ENCODE peak calls at places on chromosomes 3 and 15, in nine cellular contexts. One of them, this sample, is unnamed.
A peak's percentile ranks its signal among the peaks of the same experiment; 100 is the strongest.

GRCh38 chr15:88498991-88499390 is 31.5 kb downstream of the MRPS11 start:
- DNase-seq in uterus: no peak
- DNase-seq in nephron progenitor cell: no peak
- DNase-seq in endodermal cell: no peak
- DNase-seq in Calu3: no peak
- DNase-seq in dorsolateral prefrontal cortex: no peak
- DNase-seq in endothelial cell: no peak
- DNase-seq in astrocyte of the cerebellum: no peak
- DNase-seq in mucosa of descending colon: no peak
- DNase-seq in this sample: peak; percentile 41

GRCh38 chr15:40254452-40254851 is 15.6 kb downstream of the PAK6 start:
- DNase-seq in mucosa of descending colon: peak; percentile 25
- DNase-seq in nephron progenitor cell: no peak
- DNase-seq in dorsolateral prefrontal cortex: no peak
- DNase-seq in Calu3: no peak
- DNase-seq in uterus: no peak
- DNase-seq in astrocyte of the cerebellum: no peak
- DNase-seq in endothelial cell: no peak
- DNase-seq in endodermal cell: no peak
- DNase-seq in this sample: no peak

GRCh38 chr3:141575879-141576743 is 89.3 kb downstream of the RASA2 start:
- DNase-seq in endothelial cell: no peak
- DNase-seq in uterus: no peak
- DNase-seq in nephron progenitor cell: no peak
- DNase-seq in astrocyte of the cerebellum: peak; percentile 13
- DNase-seq in dorsolateral prefrontal cortex: no peak
- DNase-seq in Calu3: no peak
- DNase-seq in mucosa of descending colon: no peak
- DNase-seq in endodermal cell: no peak
- DNase-seq in this sample: no peak

GRCh38 chr3:39153977-39154299 is 547 bp upstream of the CSRNP1 start:
- DNase-seq in astrocyte of the cerebellum: no peak
- DNase-seq in dorsolateral prefrontal cortex: no peak
- DNase-seq in mucosa of descending colon: no peak
- DNase-seq in Calu3: no peak
- DNase-seq in endodermal cell: no peak
- DNase-seq in uterus: no peak
- DNase-seq in endothelial cell: no peak
- DNase-seq in nephron progenitor cell: no peak
- DNase-seq in this sample: no peak

GRCh38 chr3:127914584-127914983 is 448 bp upstream of the KBTBD12 start:
- DNase-seq in mucosa of descending colon: no peak
- DNase-seq in endothelial cell: no peak
- DNase-seq in nephron progenitor cell: no peak
- DNase-seq in uterus: no peak
- DNase-seq in endodermal cell: no peak
- DNase-seq in astrocyte of the cerebellum: no peak
- DNase-seq in dorsolateral prefrontal cortex: no peak
- DNase-seq in Calu3: no peak
- DNase-seq in this sample: no peak

GRCh38 chr15:71202712-71203111 is 87.4 kb downstream of the THSD4 start:
- DNase-seq in nephron progenitor cell: no peak
- DNase-seq in endodermal cell: peak; percentile 62
- DNase-seq in mucosa of descending colon: no peak
- DNase-seq in endothelial cell: no peak
- DNase-seq in dorsolateral prefrontal cortex: no peak
- DNase-seq in Calu3: no peak
- DNase-seq in astrocyte of the cerebellum: no peak
- DNase-seq in uterus: no peak
- DNase-seq in this sample: no peak

GRCh38 chr15:99371180-99372103 is 120.2 kb downstream of the LRRC28 start:
- DNase-seq in astrocyte of the cerebellum: no peak
- DNase-seq in endothelial cell: no peak
- DNase-seq in Calu3: no peak
- DNase-seq in dorsolateral prefrontal cortex: no peak
- DNase-seq in endodermal cell: no peak
- DNase-seq in mucosa of descending colon: no peak
- DNase-seq in nephron progenitor cell: no peak
- DNase-seq in uterus: no peak
- DNase-seq in this sample: no peak

GRCh38 chr3:109339714-109340648 is 2.6 kb upstream of the DPPA4 start:
- DNase-seq in astrocyte of the cerebellum: no peak
- DNase-seq in mucosa of descending colon: no peak
- DNase-seq in Calu3: no peak
- DNase-seq in endodermal cell: peak; percentile 76
- DNase-seq in endothelial cell: no peak
- DNase-seq in nephron progenitor cell: no peak
- DNase-seq in uterus: no peak
- DNase-seq in dorsolateral prefrontal cortex: no peak
- DNase-seq in this sample: no peak

GRCh38 chr3:136728918-136729317 is 23.3 kb downstream of the STAG1 start:
- DNase-seq in endodermal cell: peak; percentile 58
- DNase-seq in nephron progenitor cell: no peak
- DNase-seq in mucosa of descending colon: no peak
- DNase-seq in uterus: no peak
- DNase-seq in Calu3: no peak
- DNase-seq in astrocyte of the cerebellum: peak; percentile 69
- DNase-seq in dorsolateral prefrontal cortex: no peak
- DNase-seq in endothelial cell: no peak
- DNase-seq in this sample: no peak

GRCh38 chr3:159764211-159765024 is 224.2 kb upstream of the IL12A start:
- DNase-seq in uterus: no peak
- DNase-seq in endothelial cell: peak; percentile 59
- DNase-seq in dorsolateral prefrontal cortex: peak; percentile 72
- DNase-seq in mucosa of descending colon: no peak
- DNase-seq in nephron progenitor cell: peak; percentile 46
- DNase-seq in Calu3: no peak
- DNase-seq in endodermal cell: no peak
- DNase-seq in astrocyte of the cerebellum: no peak
- DNase-seq in this sample: peak; percentile 61

DNA sequence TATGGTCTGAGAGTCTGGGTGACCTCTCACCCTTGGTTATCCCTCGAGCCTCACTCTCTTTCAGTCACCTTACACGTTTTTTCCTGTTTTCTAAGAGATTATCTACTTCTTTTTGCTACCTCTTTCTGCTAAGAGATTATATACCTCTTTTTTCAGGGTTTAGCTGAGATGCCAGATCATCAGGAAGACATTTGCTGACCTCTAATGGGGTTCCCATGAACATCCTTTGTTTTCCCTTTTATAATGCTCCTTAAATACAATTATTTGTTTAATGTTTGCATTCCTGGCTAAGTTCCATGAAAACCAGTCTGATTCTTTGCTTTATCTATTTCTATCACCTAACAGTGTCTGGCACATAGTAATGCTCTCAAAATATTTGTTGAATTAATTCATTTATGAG is 39.6 kb downstream of the LEKR1 start:
- DNase-seq in endodermal cell: no peak
- DNase-seq in Calu3: no peak
- DNase-seq in uterus: no peak
- DNase-seq in mucosa of descending colon: no peak
- DNase-seq in dorsolateral prefrontal cortex: no peak
- DNase-seq in nephron progenitor cell: no peak
- DNase-seq in endothelial cell: no peak
- DNase-seq in astrocyte of the cerebellum: no peak
- DNase-seq in this sample: no peak
- TF ChIP-seq CTCF in endodermal cell: no peak
- TF ChIP-seq CTCF in Calu3: no peak
- TF ChIP-seq CTCF in uterus: no peak
- TF ChIP-seq CTCF in mucosa of descending colon: no peak
- TF ChIP-seq CTCF in dorsolateral prefrontal cortex: no peak
- TF ChIP-seq CTCF in nephron progenitor cell: no peak
- TF ChIP-seq CTCF in endothelial cell: no peak
- TF ChIP-seq CTCF in astrocyte of the cerebellum: no peak
- TF ChIP-seq CTCF in this sample: peak; percentile 26

GRCh38 chr3:122942937-122943827 is 84.4 kb downstream of the SEMA5B start:
- DNase-seq in endothelial cell: peak; percentile 95
- DNase-seq in Calu3: peak; percentile 88
- DNase-seq in endodermal cell: peak; percentile 98
- DNase-seq in mucosa of descending colon: no peak
- DNase-seq in nephron progenitor cell: peak; percentile 87
- DNase-seq in uterus: peak; percentile 49
- DNase-seq in dorsolateral prefrontal cortex: peak; percentile 80
- DNase-seq in astrocyte of the cerebellum: peak; percentile 9
- DNase-seq in this sample: peak; percentile 67

GRCh38 chr3:122942241-122942640 is 85.3 kb downstream of the SEMA5B start:
- DNase-seq in mucosa of descending colon: no peak
- DNase-seq in endodermal cell: no peak
- DNase-seq in astrocyte of the cerebellum: no peak
- DNase-seq in nephron progenitor cell: no peak
- DNase-seq in Calu3: no peak
- DNase-seq in dorsolateral prefrontal cortex: no peak
- DNase-seq in uterus: no peak
- DNase-seq in endothelial cell: no peak
- DNase-seq in this sample: no peak

GRCh38 chr3:122940628-122941086 is 86.9 kb downstream of the SEMA5B start:
- DNase-seq in endothelial cell: no peak
- DNase-seq in nephron progenitor cell: no peak
- DNase-seq in endodermal cell: no peak
- DNase-seq in astrocyte of the cerebellum: no peak
- DNase-seq in uterus: peak; percentile 86
- DNase-seq in Calu3: no peak
- DNase-seq in dorsolateral prefrontal cortex: no peak
- DNase-seq in mucosa of descending colon: no peak
- DNase-seq in this sample: peak; percentile 70

GRCh38 chr3:122943828-122944190 is 83.8 kb downstream of the SEMA5B start:
- DNase-seq in nephron progenitor cell: no peak
- DNase-seq in dorsolateral prefrontal cortex: no peak
- DNase-seq in uterus: no peak
- DNase-seq in endodermal cell: peak; percentile 40
- DNase-seq in astrocyte of the cerebellum: no peak
- DNase-seq in mucosa of descending colon: no peak
- DNase-seq in endothelial cell: no peak
- DNase-seq in Calu3: no peak
- DNase-seq in this sample: no peak

GRCh38 chr3:122941233-122942206 is 86.0 kb downstream of the SEMA5B start:
- DNase-seq in dorsolateral prefrontal cortex: no peak
- DNase-seq in Calu3: no peak
- DNase-seq in uterus: no peak
- DNase-seq in mucosa of descending colon: no peak
- DNase-seq in endodermal cell: no peak
- DNase-seq in nephron progenitor cell: no peak
- DNase-seq in endothelial cell: no peak
- DNase-seq in astrocyte of the cerebellum: no peak
- DNase-seq in this sample: no peak
- TF ChIP-seq CTCF in dorsolateral prefrontal cortex: peak; percentile 17
- TF ChIP-seq CTCF in Calu3: no peak
- TF ChIP-seq CTCF in uterus: no peak
- TF ChIP-seq CTCF in mucosa of descending colon: no peak
- TF ChIP-seq CTCF in endodermal cell: peak; percentile 75
- TF ChIP-seq CTCF in nephron progenitor cell: no peak
- TF ChIP-seq CTCF in endothelial cell: peak; percentile 45
- TF ChIP-seq CTCF in astrocyte of the cerebellum: peak; percentile 61
- TF ChIP-seq CTCF in this sample: peak; percentile 15

DNA sequence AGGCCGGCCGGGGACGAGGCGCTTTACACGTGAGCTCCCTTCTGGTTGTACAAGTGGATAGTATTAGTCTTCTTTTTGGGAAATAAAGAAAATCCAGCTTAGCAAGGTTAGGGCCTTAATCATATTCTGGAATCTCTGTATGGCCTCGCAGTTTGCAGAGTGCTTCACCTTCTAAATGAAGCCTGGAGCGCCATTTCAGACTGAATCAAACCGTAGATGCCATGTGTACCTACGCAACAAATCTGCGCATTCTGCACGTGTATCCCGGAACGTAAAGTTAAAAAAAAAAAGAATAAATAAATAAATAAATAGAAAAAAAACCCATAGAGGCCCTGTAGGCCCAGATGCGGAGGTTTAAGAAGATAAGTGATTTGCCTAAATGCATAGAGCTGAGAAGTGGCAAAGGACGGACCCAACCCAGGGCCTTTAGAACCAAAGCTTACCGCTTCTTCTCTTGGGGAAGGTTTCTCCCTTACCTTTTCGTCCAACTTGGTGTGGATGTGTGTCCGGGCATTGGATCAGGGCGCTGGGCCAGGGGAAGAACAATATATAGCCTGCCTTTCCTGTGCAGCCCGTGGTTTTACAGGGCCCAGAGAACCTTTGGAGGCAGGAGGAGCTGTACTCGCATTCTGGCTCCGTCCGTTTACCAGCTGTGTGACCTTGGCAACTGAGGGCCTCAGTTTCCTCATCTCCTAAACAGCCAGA is 516 bp upstream of the P3H2 start:
- DNase-seq in Calu3: no peak
- DNase-seq in endodermal cell: no peak
- DNase-seq in endothelial cell: no peak
- DNase-seq in uterus: no peak
- DNase-seq in mucosa of descending colon: no peak
- DNase-seq in astrocyte of the cerebellum: no peak
- DNase-seq in nephron progenitor cell: no peak
- DNase-seq in dorsolateral prefrontal cortex: no peak
- DNase-seq in this sample: no peak
- TF ChIP-seq CTCF in Calu3: no peak
- TF ChIP-seq CTCF in endodermal cell: no peak
- TF ChIP-seq CTCF in endothelial cell: no peak
- TF ChIP-seq CTCF in uterus: no peak
- TF ChIP-seq CTCF in mucosa of descending colon: no peak
- TF ChIP-seq CTCF in astrocyte of the cerebellum: peak; percentile 60
- TF ChIP-seq CTCF in nephron progenitor cell: no peak
- TF ChIP-seq CTCF in dorsolateral prefrontal cortex: no peak
- TF ChIP-seq CTCF in this sample: no peak

GRCh38 chr15:72722071-72722696 is 36.2 kb downstream of the BBS4 start:
- DNase-seq in endothelial cell: peak; percentile 66
- DNase-seq in mucosa of descending colon: no peak
- DNase-seq in uterus: peak; percentile 25
- DNase-seq in dorsolateral prefrontal cortex: peak; percentile 54
- DNase-seq in Calu3: peak; percentile 74
- DNase-seq in nephron progenitor cell: peak; percentile 75
- DNase-seq in astrocyte of the cerebellum: peak; percentile 77
- DNase-seq in endodermal cell: peak; percentile 93
- DNase-seq in this sample: no peak
- TF ChIP-seq CTCF in endothelial cell: peak; percentile 81
- TF ChIP-seq CTCF in mucosa of descending colon: peak; percentile 59
- TF ChIP-seq CTCF in uterus: peak; percentile 37
- TF ChIP-seq CTCF in dorsolateral prefrontal cortex: peak; percentile 70
- TF ChIP-seq CTCF in Calu3: peak; percentile 84
- TF ChIP-seq CTCF in nephron progenitor cell: peak; percentile 73
- TF ChIP-seq CTCF in astrocyte of the cerebellum: peak; percentile 79
- TF ChIP-seq CTCF in endodermal cell: peak; percentile 90
- TF ChIP-seq CTCF in this sample: peak; percentile 81

This sample was measured in D721Med.